ENCODE peak calls at places on chromosomes 2 and 18, in five cellular contexts. One of them, this sample, is unnamed.

GRCh38 chr2:16639431-16639830 is 26.2 kb downstream of the CYRIA start:
- DNase-seq in heart left ventricle: no peak
- DNase-seq in body of pancreas: no peak
- DNase-seq in adrenal gland: no peak
- DNase-seq in stomach: no peak
- DNase-seq in this sample: no peak

GRCh38 chr2:209661286-209661685 is 110.3 kb upstream of the UNC80 start:
- DNase-seq in heart left ventricle: no peak
- DNase-seq in body of pancreas: no peak
- DNase-seq in adrenal gland: no peak
- DNase-seq in stomach: no peak
- DNase-seq in this sample: no peak

GRCh38 chr2:15346624-15347023 is 214.5 kb downstream of the NBAS start:
- DNase-seq in heart left ventricle: no peak
- DNase-seq in body of pancreas: no peak
- DNase-seq in adrenal gland: no peak
- DNase-seq in stomach: no peak
- DNase-seq in this sample: no peak

GRCh38 chr2:131425191-131426021 is 50.5 kb upstream of the TUBA3D start:
- DNase-seq in heart left ventricle: no peak
- DNase-seq in body of pancreas: no peak
- DNase-seq in adrenal gland: no peak
- DNase-seq in stomach: no peak
- DNase-seq in this sample: no peak

GRCh38 chr18:49648811-49649210 is 87.0 kb downstream of the LIPG start:
- DNase-seq in heart left ventricle: no peak
- DNase-seq in body of pancreas: no peak
- DNase-seq in adrenal gland: no peak
- DNase-seq in stomach: no peak
- DNase-seq in this sample: no peak

GRCh38 chr18:22432672-22433137 is 15.0 kb upstream of the CTAGE1 start:
- DNase-seq in heart left ventricle: peak; percentile 72
- DNase-seq in body of pancreas: peak; percentile 90
- DNase-seq in adrenal gland: peak; percentile 83
- DNase-seq in stomach: peak; percentile 82
- DNase-seq in this sample: peak; percentile 60

GRCh38 chr2:180692322-180692721 is 288.1 kb upstream of the UBE2E3 start:
- DNase-seq in heart left ventricle: no peak
- DNase-seq in body of pancreas: no peak
- DNase-seq in adrenal gland: no peak
- DNase-seq in stomach: no peak
- DNase-seq in this sample: no peak

GRCh38 chr2:56448999-56449431 is 265.2 kb downstream of the CCDC85A start:
- DNase-seq in heart left ventricle: no peak
- DNase-seq in body of pancreas: peak; percentile 93
- DNase-seq in adrenal gland: no peak
- DNase-seq in stomach: peak; percentile 82
- DNase-seq in this sample: peak; percentile 58

GRCh38 chr2:181106789-181107418 is 126.5 kb downstream of the UBE2E3 start:
- DNase-seq in heart left ventricle: no peak
- DNase-seq in body of pancreas: no peak
- DNase-seq in adrenal gland: no peak
- DNase-seq in stomach: no peak
- DNase-seq in this sample: no peak

GRCh38 chr2:183126635-183127034 is 2.4 kb downstream of the NUP35 start:
- DNase-seq in heart left ventricle: no peak
- DNase-seq in body of pancreas: no peak
- DNase-seq in adrenal gland: no peak
- DNase-seq in stomach: no peak
- DNase-seq in this sample: no peak

GRCh38 chr2:153595939-153596338 is 117.4 kb upstream of the RPRM start:
- DNase-seq in heart left ventricle: no peak
- DNase-seq in body of pancreas: no peak
- DNase-seq in adrenal gland: no peak
- DNase-seq in stomach: peak; percentile 32
- DNase-seq in this sample: no peak

GRCh38 chr2:220707261-220707660 is 864.8 kb downstream of the EPHA4 start:
- DNase-seq in heart left ventricle: no peak
- DNase-seq in body of pancreas: no peak
- DNase-seq in adrenal gland: no peak
- DNase-seq in stomach: no peak
- DNase-seq in this sample: no peak

GRCh38 chr2:196131384-196131861 is 40.0 kb downstream of the STK17B start:
- DNase-seq in heart left ventricle: peak; percentile 25
- DNase-seq in body of pancreas: no peak
- DNase-seq in adrenal gland: peak; percentile 15
- DNase-seq in stomach: peak; percentile 48
- DNase-seq in this sample: no peak

GRCh38 chr18:25253779-25254178 is 98.2 kb downstream of the ZNF521 start:
- DNase-seq in heart left ventricle: no peak
- DNase-seq in body of pancreas: no peak
- DNase-seq in adrenal gland: no peak
- DNase-seq in stomach: no peak
- DNase-seq in this sample: no peak

GRCh38 chr2:95345415-95346235 is 48.5 kb downstream of the KCNIP3 start:
- DNase-seq in heart left ventricle: peak; percentile 86
- DNase-seq in body of pancreas: peak; percentile 84
- DNase-seq in adrenal gland: peak; percentile 81
- DNase-seq in stomach: peak; percentile 87
- DNase-seq in this sample: peak; percentile 88

GRCh38 chr18:45839415-45840395 is 14.2 kb downstream of the SIGLEC15 start:
- DNase-seq in heart left ventricle: no peak
- DNase-seq in body of pancreas: peak; percentile 43
- DNase-seq in adrenal gland: no peak
- DNase-seq in stomach: peak; percentile 67
- DNase-seq in this sample: peak; percentile 69

GRCh38 chr2:42878581-42878980 is 86.2 kb upstream of the HAAO start:
- DNase-seq in heart left ventricle: no peak
- DNase-seq in body of pancreas: no peak
- DNase-seq in adrenal gland: no peak
- DNase-seq in stomach: no peak
- DNase-seq in this sample: no peak

GRCh38 chr18:48800877-48801727 is 149.7 kb downstream of the SMAD7 start:
- DNase-seq in heart left ventricle: peak; percentile 17
- DNase-seq in body of pancreas: peak; percentile 8
- DNase-seq in adrenal gland: no peak
- DNase-seq in stomach: peak; percentile 18
- DNase-seq in this sample: peak; percentile 32

GRCh38 chr2:151716721-151717120 is 17.6 kb downstream of the NEB start:
- DNase-seq in heart left ventricle: no peak
- DNase-seq in body of pancreas: no peak
- DNase-seq in adrenal gland: no peak
- DNase-seq in stomach: no peak
- DNase-seq in this sample: no peak

GRCh38 chr2:200810252-200810650 is 1.5 kb upstream of the BZW1 start:
- DNase-seq in heart left ventricle: peak; percentile 23
- DNase-seq in body of pancreas: peak; percentile 57
- DNase-seq in adrenal gland: peak; percentile 30
- DNase-seq in stomach: peak; percentile 56
- DNase-seq in this sample: no peak

GRCh38 chr2:200810967-200811335 is 759 bp upstream of the BZW1 start:
- DNase-seq in heart left ventricle: no peak
- DNase-seq in body of pancreas: no peak
- DNase-seq in adrenal gland: no peak
- DNase-seq in stomach: no peak
- DNase-seq in this sample: no peak

GRCh38 chr2:200811336-200812121 is at the start of gene BZW1:
- DNase-seq in heart left ventricle: peak; percentile 97
- DNase-seq in body of pancreas: peak; percentile 96
- DNase-seq in adrenal gland: peak; percentile 98
- DNase-seq in stomach: peak; percentile 96
- DNase-seq in this sample: peak; percentile 98

GRCh38 chr2:200812122-200813022 is 662 bp downstream of the BZW1 start:
- DNase-seq in heart left ventricle: peak; percentile 79
- DNase-seq in body of pancreas: peak; percentile 78
- DNase-seq in adrenal gland: peak; percentile 85
- DNase-seq in stomach: peak; percentile 81
- DNase-seq in this sample: peak; percentile 87

DNA sequence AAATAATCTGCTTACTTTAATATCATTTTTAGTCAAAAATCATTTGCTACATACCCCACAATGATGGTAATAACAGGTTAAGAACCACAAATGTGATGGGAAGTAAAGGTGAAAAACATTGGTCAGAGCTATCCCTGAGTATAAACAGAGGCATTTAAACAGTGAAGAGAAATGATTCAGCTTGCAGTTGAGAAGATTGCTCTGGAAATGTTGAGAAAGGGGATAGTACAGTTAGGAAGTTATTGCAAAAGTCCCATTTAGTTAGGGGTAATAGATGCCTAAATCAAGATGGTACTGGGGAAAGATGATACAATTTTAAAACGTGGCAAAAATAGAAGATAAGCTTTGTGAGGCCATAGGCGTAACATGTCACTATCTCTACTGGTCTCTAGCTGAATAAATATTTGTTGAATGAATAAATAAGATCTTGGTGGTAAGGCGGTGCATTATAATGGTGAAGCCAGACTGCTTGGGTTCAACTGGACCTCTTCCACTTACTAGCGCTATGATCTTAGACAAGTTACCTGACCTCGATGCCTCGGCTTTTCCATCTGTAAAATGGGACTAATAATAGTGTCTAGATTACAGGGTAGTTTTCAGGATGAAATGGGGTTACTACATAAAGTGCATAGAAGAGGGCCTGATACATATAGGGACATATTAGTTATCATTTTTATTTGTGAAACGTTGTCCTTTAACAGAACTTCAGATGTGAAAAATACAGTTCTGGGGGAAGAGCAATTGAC is 2.0 kb upstream of the BZW1 start:
- DNase-seq in heart left ventricle: no peak
- DNase-seq in body of pancreas: no peak
- DNase-seq in adrenal gland: no peak
- DNase-seq in stomach: no peak
- DNase-seq in this sample: no peak
- H3K27ac ChIP-seq in heart left ventricle: peak overlapping the region; percentile 99
- H3K27ac ChIP-seq in body of pancreas: peak overlapping the region; percentile 94
- H3K27ac ChIP-seq in adrenal gland: no peak overlapping the region
- H3K27ac ChIP-seq in stomach: peak overlapping the region; percentile 100
- H3K27ac ChIP-seq in this sample: peak overlapping the region; percentile 96

GRCh38 chr2:24886640-24887324 is 33.3 kb downstream of the ADCY3 start:
- DNase-seq in heart left ventricle: no peak
- DNase-seq in body of pancreas: no peak
- DNase-seq in adrenal gland: no peak
- DNase-seq in stomach: no peak
- DNase-seq in this sample: no peak

GRCh38 chr2:24887325-24887874 is 32.6 kb downstream of the ADCY3 start:
- DNase-seq in heart left ventricle: no peak
- DNase-seq in body of pancreas: no peak
- DNase-seq in adrenal gland: no peak
- DNase-seq in stomach: no peak
- DNase-seq in this sample: no peak

GRCh38 chr2:24886114-24886501 is 33.9 kb downstream of the ADCY3 start:
- DNase-seq in heart left ventricle: no peak
- DNase-seq in body of pancreas: no peak
- DNase-seq in adrenal gland: no peak
- DNase-seq in stomach: no peak
- DNase-seq in this sample: no peak

GRCh38 chr2:24883946-24884345 is 36.1 kb downstream of the ADCY3 start:
- DNase-seq in heart left ventricle: no peak
- DNase-seq in body of pancreas: peak; percentile 37
- DNase-seq in adrenal gland: peak; percentile 59
- DNase-seq in stomach: no peak
- DNase-seq in this sample: no peak

DNA sequence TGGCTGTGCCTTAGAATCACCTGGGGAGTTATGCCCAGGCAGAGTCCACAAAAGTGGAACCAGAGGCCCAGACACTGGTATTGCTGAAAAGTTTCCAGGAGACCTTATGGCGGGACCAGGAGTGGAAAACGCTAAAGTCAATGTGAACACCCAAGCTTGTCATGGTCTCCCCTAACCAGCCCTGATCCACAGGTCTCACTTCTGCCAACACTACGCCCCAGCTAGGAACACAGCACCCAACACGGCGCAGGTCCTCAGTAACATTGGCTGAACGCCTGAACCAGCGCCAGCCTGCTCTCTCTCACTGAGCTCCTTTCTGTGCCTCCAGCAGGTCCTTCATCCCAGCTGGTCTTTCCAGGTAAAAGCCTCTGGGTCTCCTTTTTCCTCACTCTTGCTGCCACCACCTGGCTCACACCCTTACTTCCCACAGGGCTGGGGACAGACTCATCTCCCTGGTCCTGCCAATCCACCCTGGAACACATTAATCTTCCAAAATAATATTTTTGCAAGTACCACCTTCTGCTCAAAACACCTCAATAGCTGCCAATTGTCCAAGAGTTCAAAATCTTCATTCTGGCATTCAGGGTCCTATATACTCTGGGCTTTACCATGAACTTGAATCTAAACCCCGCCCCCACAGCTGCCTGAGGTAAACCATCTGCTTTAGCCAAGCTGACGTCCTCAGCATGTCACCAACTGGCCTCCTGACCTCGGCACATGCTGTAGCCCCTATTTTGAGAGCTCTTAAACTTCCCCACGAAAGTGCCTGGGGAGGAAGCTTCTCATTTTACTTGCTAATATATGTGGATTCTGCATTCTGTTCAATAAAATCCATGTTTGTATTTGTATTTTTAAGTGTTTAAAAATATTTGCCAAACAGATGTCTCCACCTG is 34.6 kb downstream of the ADCY3 start:
- DNase-seq in heart left ventricle: no peak
- DNase-seq in body of pancreas: no peak
- DNase-seq in adrenal gland: no peak
- DNase-seq in stomach: no peak
- DNase-seq in this sample: no peak
- TF ChIP-seq POLR2A in heart left ventricle: no peak
- TF ChIP-seq POLR2A in body of pancreas: no peak
- TF ChIP-seq POLR2A in adrenal gland: no peak
- TF ChIP-seq POLR2A in stomach: no peak
- TF ChIP-seq POLR2A in this sample: no peak

DNA sequence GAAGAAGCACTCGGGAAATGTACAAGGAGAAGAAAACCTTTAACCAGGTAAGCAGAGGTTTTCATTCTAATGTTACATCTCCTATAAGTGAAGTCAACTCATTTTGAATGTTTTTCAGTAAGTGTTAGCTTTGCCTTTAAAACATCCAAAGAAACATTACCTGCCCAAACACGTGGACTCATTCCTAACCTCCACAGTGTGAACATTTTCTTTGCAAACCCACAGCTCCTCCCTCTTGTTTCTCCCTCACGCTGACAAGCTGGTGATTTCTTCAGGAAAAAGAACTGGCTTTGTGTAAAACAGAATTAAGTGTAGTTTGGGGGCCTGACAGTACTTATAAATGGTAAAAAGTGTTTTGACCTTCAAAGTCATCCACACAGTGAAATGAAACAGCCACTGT is 72.5 kb downstream of the MTCL1 start:
- DNase-seq in heart left ventricle: no peak
- DNase-seq in body of pancreas: no peak
- DNase-seq in adrenal gland: no peak
- DNase-seq in stomach: no peak
- DNase-seq in this sample: no peak
- H3K27ac ChIP-seq in heart left ventricle: no peak overlapping the region
- H3K27ac ChIP-seq in body of pancreas: no peak overlapping the region
- H3K27ac ChIP-seq in adrenal gland: no peak overlapping the region
- H3K27ac ChIP-seq in stomach: no peak overlapping the region
- H3K27ac ChIP-seq in this sample: no peak overlapping the region

DNA sequence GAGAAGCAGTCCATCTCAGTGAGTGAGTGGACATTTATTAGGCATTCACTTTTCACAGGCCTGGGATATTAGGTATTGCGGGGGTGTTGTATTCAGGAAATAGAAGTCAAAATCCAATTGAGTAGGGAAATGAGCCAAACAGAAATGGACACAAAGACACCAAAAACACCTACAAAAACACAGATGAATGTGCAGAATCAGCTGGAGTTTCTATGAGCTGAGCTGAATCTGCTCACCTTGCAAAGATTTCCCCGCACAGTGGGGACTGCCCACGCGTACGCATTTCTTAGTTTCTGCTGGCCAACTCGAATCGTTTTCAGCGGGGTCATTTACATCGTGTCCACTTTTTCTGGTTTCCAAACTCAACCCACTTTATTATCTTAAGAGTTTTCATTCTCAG is 160.0 kb downstream of the BCL2 start:
- DNase-seq in heart left ventricle: no peak
- DNase-seq in body of pancreas: no peak
- DNase-seq in adrenal gland: no peak
- DNase-seq in stomach: no peak
- DNase-seq in this sample: no peak
- TF ChIP-seq POLR2A in heart left ventricle: no peak
- TF ChIP-seq POLR2A in body of pancreas: no peak
- TF ChIP-seq POLR2A in adrenal gland: no peak
- TF ChIP-seq POLR2A in stomach: no peak
- TF ChIP-seq POLR2A in this sample: no peak